ENCODE peak calls at places on chromosomes 4 and X, in four cellular contexts. E, W, Z and P are unnamed samples.

GRCh38 chr4:169665039-169665732 is 44.8 kb downstream of the CLCN3 start:
- DNase-seq in E (no peak), Z (no peak), W (no peak), P (no peak)

GRCh38 chr4:1300466-1301455 is 11.1 kb downstream of the MAEA start:
- DNase-seq in W (peak), E (no peak), Z (no peak), P (no peak)

GRCh38 chrX:100407784-100408642 is 2.1 kb downstream of the PCDH19 start:
- DNase-seq in E (no peak), Z (peak), W (peak), P (no peak)

GRCh38 chr4:2750719-2751605 is 5.2 kb downstream of the TNIP2 start:
- DNase-seq in W (no peak), Z (no peak), E (no peak), P (no peak)

GRCh38 chrX:1398431-1399340 is 6.8 kb upstream of the SLC25A6 start:
- DNase-seq in Z (no peak), E (no peak), W (no peak), P (no peak)

GRCh38 chr4:101418466-101418865 is 71.1 kb upstream of the PPP3CA start:
- DNase-seq in Z (no peak), W (no peak), E (no peak), P (no peak)

GRCh38 chrX:150352581-150352980 is 10.5 kb upstream of the MAMLD1 start:
- DNase-seq in E (no peak), W (no peak), Z (no peak), P (no peak)

GRCh38 chr4:48949518-48950207 is 36.4 kb upstream of the CWH43 start:
- DNase-seq in E (no peak), Z (no peak), W (no peak), P (peak)

GRCh38 chr4:44493924-44494323 is 45.3 kb upstream of the KCTD8 start:
- DNase-seq in W (no peak), Z (no peak), E (no peak), P (no peak)

GRCh38 chr4:27048350-27049100 is 187.9 kb downstream of the STIM2 start:
- DNase-seq in Z (no peak), W (no peak), E (no peak), P (no peak)

GRCh38 chr4:3267576-3268394 is 18.8 kb downstream of the MSANTD1 start:
- DNase-seq in E (no peak), Z (peak), W (peak), P (no peak)

DNA sequence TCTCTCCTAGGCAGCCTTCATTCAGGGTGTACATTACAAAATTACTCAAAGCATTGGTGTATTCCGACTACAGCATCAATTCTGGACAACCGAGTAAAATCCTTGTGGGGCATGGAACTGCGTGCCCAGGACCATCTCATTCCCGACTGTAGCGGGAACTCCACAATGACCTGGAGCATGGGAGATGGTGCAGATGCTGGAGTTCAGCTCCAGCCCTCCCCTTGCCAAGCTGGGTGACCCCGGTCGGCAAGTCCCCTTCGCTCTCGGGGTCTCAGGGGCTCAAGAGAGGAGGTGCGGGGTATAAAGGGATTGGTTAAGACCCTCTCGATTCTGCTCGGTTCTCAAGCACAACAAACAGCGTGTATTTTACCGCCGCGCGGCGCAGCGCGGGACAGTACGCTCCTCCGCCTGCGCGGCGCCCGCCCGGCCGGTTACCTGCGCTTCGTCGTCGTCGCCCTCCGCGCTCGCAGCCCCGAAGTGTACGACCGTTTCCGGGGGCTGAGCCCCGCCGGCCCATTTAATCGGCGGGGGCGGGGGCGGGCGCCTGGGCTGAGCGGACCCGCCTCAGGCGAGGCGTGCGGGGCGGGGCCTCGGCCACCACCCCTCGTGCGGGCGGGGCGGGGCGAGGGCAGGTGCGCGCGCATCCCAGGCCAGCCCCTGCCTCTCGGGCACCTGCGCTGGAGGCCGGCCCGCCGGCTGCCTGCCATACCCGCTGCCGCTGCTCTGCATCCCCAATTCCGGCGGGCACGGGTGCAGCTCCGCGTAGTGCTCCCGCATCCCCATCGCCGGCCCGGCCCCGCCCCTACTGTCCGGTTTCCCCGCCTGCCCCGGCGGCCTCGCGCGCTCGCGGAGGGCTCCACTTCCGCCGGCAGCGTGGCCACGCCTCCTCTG is at the start of gene G6PD:
- DNase-seq in Z (peak), W (peak), E (no peak), P (no peak)
- TF ChIP-seq POLR2A in Z (no peak), W (peak), E (no peak), P (no peak)

DNA sequence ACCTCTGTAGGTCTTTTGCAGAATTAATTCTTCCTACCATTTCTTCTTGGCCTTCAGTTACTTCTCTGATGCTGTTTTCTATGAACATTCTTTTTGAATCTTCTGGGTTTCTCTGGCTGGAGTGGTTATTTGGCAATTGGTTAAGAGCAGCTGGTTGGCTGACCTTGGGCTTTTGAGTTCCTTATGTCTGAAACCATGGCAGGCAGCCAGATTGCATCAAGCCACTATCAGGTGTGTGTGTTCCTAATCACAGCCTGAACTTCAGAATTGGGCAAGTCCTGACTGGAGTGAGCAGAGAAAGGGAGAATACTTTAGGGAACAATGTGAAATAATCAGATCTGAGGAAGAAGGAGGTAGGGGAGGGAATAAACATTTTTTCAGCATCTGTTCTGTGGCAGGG is 90.2 kb downstream of the ARHGAP10 start:
- DNase-seq in Z (no peak), W (no peak), E (peak), P (peak)
- H3K27ac ChIP-seq in Z (no peak), W (no peak), E (peak), P (peak)

GRCh38 chr4:67452100-67452887 is 93.0 kb downstream of the CENPC start:
- DNase-seq in W (no peak), Z (no peak), E (no peak), P (no peak)
- TF ChIP-seq CTCF in W (no peak), Z (no peak), E (no peak), P (no peak)

GRCh38 chr4:152540941-152541340 is 5.0 kb upstream of the FBXW7 start:
- DNase-seq in E (no peak), Z (no peak), W (peak), P (no peak)
- TF ChIP-seq POLR2A in E (no peak), Z (no peak), W (no peak), P (no peak)

GRCh38 chr4:76659103-76659490 is 224.1 kb downstream of the SHROOM3 start:
- DNase-seq in Z (no peak), E (no peak), W (no peak), P (no peak)
- H3K27ac ChIP-seq in Z (no peak), E (no peak), W (no peak), P (no peak)